ENCODE peak calls at places on chromosomes 1 and 21, in nine cellular contexts. F is heart right ventricle; P is ascending aorta; O is thoracic aorta; C is CD8-positive, alpha-beta memory T cell; V is body of pancreas; Q is aorta; S is cardiac muscle cell; E is ovary. D is an unnamed sample.

GRCh38 chr21:36461918-36462486 is 17.9 kb downstream of the CLDN14 start:
- DNase-seq in F (no peak), P (no peak), O (no peak), C (no peak), V (peak; percentile 32), Q (no peak), S (peak; percentile 31), E (no peak), D (no peak)

GRCh38 chr1:87064981-87065380 is 150.5 kb downstream of the HS2ST1 start:
- DNase-seq in F (no peak), P (no peak), O (no peak), C (no peak), V (no peak), Q (no peak), S (no peak), E (no peak), D (no peak)

GRCh38 chr1:26213335-26213905 is 20.6 kb upstream of the CEP85 start:
- DNase-seq in F (no peak), P (no peak), O (no peak), C (no peak), V (no peak), Q (no peak), S (no peak), E (no peak), D (no peak)

GRCh38 chr1:171433451-171433850 is 51.9 kb upstream of the PRRC2C start:
- DNase-seq in F (no peak), P (no peak), O (no peak), C (no peak), V (no peak), Q (no peak), S (no peak), E (no peak), D (no peak)

GRCh38 chr1:68294354-68295066 is 62.2 kb upstream of the WLS start:
- DNase-seq in F (no peak), P (no peak), O (no peak), C (no peak), V (no peak), Q (no peak), S (no peak), E (no peak), D (no peak)

GRCh38 chr21:29875873-29876272 is 63.9 kb downstream of the GRIK1 start:
- DNase-seq in F (no peak), P (no peak), O (no peak), C (no peak), V (no peak), Q (no peak), S (no peak), E (no peak), D (no peak)

GRCh38 chr1:165441166-165441955 is 3.6 kb downstream of the RXRG start:
- DNase-seq in F (no peak), P (no peak), O (no peak), C (no peak), V (no peak), Q (no peak), S (no peak), E (no peak), D (no peak)

GRCh38 chr21:44875341-44875740 is 1.9 kb upstream of the PTTG1IP start:
- DNase-seq in F (no peak), P (no peak), O (no peak), C (no peak), V (no peak), Q (no peak), S (no peak), E (no peak), D (no peak)

GRCh38 chr1:116075981-116076380 is 35.2 kb upstream of the MAB21L3 start:
- DNase-seq in F (no peak), P (no peak), O (no peak), C (no peak), V (no peak), Q (no peak), S (no peak), E (no peak), D (no peak)

GRCh38 chr1:212286437-212287131 is 1.4 kb downstream of the PPP2R5A start:
- DNase-seq in F (no peak), P (no peak), O (no peak), C (no peak), V (no peak), Q (no peak), S (peak; percentile 28), E (no peak), D (no peak)

GRCh38 chr1:192263436-192263835 is 53.4 kb upstream of the RGS21 start:
- DNase-seq in F (no peak), P (no peak), O (no peak), C (no peak), V (no peak), Q (no peak), S (no peak), E (no peak), D (no peak)

GRCh38 chr1:5067251-5067650 is 412.8 kb downstream of the AJAP1 start:
- DNase-seq in F (no peak), P (no peak), O (no peak), C (no peak), V (no peak), Q (no peak), S (no peak), E (no peak), D (no peak)

GRCh38 chr21:17454315-17455027 is 58.4 kb upstream of the CXADR start:
- DNase-seq in F (no peak), P (no peak), O (no peak), C (no peak), V (peak; percentile 70), Q (no peak), S (peak; percentile 41), E (peak; percentile 40), D (peak; percentile 20)

GRCh38 chr1:161242313-161242712 is 4.3 kb upstream of the NR1I3 start:
- DNase-seq in F (no peak), P (no peak), O (no peak), C (no peak), V (no peak), Q (no peak), S (no peak), E (no peak), D (no peak)

DNA sequence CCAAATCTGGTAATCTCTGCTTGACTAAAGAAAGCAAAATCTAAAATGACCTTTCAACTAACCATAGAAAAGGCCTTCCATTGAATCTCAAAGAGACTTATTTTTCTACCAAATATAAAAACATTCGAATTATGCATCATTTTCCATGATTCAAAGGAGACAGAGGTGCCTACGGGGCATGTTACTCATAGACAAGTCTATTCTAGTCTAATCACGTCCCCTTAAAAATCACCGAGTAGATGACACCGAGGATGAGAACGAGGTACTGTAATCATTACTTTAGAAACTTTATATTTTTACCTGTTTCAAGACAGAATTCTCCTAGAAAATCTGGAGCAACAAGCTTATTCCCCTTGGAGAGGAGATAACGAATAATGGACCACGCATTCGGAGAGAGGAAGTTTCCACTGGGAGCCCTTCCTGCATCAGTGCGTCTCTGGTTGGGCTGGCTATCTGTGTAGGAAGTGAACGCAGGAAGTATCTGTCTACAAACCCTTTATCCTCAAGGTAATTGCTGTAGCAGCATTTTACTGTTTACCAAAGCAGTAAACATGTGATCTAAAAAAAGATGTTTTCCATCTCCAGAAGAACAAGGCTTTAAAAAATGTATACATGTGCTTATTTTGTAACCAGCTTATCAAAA is 9.5 kb downstream of the ERG start:
- DNase-seq in F (no peak), P (no peak), O (no peak), C (no peak), V (no peak), Q (no peak), S (no peak), E (no peak), D (no peak)
- H3K27ac ChIP-seq in F (no peak overlapping the region), P (peak overlapping the region; percentile 84), O (peak overlapping the region; percentile 78), C (no peak overlapping the region), V (no peak overlapping the region), Q (peak overlapping the region; percentile 84), S (no peak overlapping the region), E (no peak overlapping the region), D (peak overlapping the region; percentile 45)

DNA sequence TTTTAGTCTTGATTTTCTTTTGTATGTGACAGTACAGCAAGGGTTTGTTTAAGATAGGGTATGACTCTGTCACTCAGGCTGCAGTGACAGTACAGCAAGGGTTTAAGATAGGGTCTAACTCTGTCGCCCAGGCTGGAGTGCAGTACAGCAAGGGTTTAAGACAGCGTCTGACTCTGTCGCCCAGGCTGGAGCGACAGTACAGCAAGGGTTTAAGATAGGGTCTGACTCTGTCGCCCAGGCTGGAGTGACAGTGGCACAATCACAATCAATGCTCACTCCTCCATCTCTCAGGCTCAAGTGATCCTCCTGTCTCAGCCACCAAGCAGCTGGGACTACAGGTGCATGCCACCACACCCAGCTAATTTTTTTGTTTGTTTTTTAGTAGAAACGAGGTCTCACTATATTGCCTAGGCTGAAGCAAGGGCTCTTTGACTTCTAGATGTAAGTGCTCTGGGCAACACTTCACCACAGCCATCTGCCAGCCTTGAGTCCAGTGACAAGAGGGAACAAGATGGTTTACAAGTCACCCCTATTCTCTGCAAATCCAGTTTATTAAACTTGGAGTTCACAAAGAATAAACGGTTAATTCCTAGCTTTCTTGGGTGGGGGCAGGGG is 965 bp upstream of the SH2D5 start:
- DNase-seq in F (no peak), P (no peak), O (no peak), C (no peak), V (no peak), Q (no peak), S (no peak), E (no peak), D (no peak)
- H3K4me3 ChIP-seq in F (peak overlapping the region; percentile 62), P (peak overlapping the region; percentile 70), O (peak overlapping the region; percentile 86), C (peak overlapping the region; percentile 83), V (no peak overlapping the region), Q (no peak overlapping the region), S (no peak overlapping the region), E (peak overlapping the region; percentile 36), D (peak overlapping the region; percentile 76)

GRCh38 chr1:22597301-22597965 is 34.1 kb downstream of the EPHA8 start:
- DNase-seq in F (no peak), P (no peak), O (no peak), C (no peak), V (no peak), Q (no peak), S (no peak), E (no peak), D (no peak)
- H3K9me3 ChIP-seq in F (no peaks in the 10 kb centered on the region), P (no peaks in the 10 kb centered on the region), O (no peaks in the 10 kb centered on the region), C (no peaks in the 10 kb centered on the region), V (no peaks in the 10 kb centered on the region), Q (no peaks in the 10 kb centered on the region), S (no peaks in the 10 kb centered on the region), E (no peaks in the 10 kb centered on the region), D (no peaks in the 10 kb centered on the region)

GRCh38 chr1:39959651-39960333 is 4.8 kb downstream of the MFSD2A start:
- DNase-seq in F (no peak), P (no peak), O (no peak), C (no peak), V (no peak), Q (no peak), S (no peak), E (no peak), D (no peak)

GRCh38 chr1:39957299-39958020 is 2.5 kb downstream of the MFSD2A start:
- DNase-seq in F (no peak), P (no peak), O (no peak), C (no peak), V (no peak), Q (no peak), S (no peak), E (no peak), D (no peak)

GRCh38 chr1:39960461-39960958 is 5.6 kb downstream of the MFSD2A start:
- DNase-seq in F (no peak), P (no peak), O (no peak), C (no peak), V (peak; percentile 21), Q (no peak), S (no peak), E (no peak), D (peak; percentile 27)

GRCh38 chr1:39955547-39956539 is 898 bp downstream of the MFSD2A start:
- DNase-seq in F (no peak), P (no peak), O (no peak), C (peak; percentile 21), V (peak; percentile 18), Q (peak; percentile 79), S (peak; percentile 44), E (no peak), D (no peak)

GRCh38 chr1:39958801-39959200 is 3.9 kb downstream of the MFSD2A start:
- DNase-seq in F (no peak), P (no peak), O (no peak), C (no peak), V (no peak), Q (no peak), S (no peak), E (no peak), D (no peak)
- H3K27ac ChIP-seq in F (no peak overlapping the region), P (no peak overlapping the region), O (no peak overlapping the region), C (no peak overlapping the region), V (no peak overlapping the region), Q (no peak overlapping the region), S (no peak overlapping the region), E (no peak overlapping the region), D (no peak overlapping the region)